ENCODE peak calls at places on chromosomes 3 and 15, in nine cellular contexts. A is IMR-90; J is COR-L47; E is GM19239; B is activated CD4-positive, alpha-beta T cell treated with anti-CD3 and anti-CD28 coated beads for 48 hours; X is endothelial cell; H is fibroblast of pulmonary artery; Z is MCF 10A; F is activated T-cell treated with anti-CD3 and anti-CD28 coated beads for 4 hours. L is an unnamed sample.

GRCh38 chr3:180306691-180307090 is 270.0 kb upstream of the PEX5L start:
- DNase-seq in A (peak), J (peak), E (no peak), B (no peak), X (no peak), H (no peak), Z (peak), F (no peak), L (peak)

GRCh38 chr3:156659260-156659659 is 15.1 kb upstream of the TIPARP start:
- DNase-seq in A (no peak), J (peak), E (no peak), B (no peak), X (no peak), H (no peak), Z (no peak), F (no peak), L (no peak)

GRCh38 chr15:74793135-74794028 is 11.5 kb downstream of the CSK start:
- DNase-seq in A (no peak), J (no peak), E (no peak), B (peak), X (no peak), H (peak), Z (peak), F (peak), L (no peak)

GRCh38 chr3:158749526-158749925 is 17.3 kb upstream of the RARRES1 start:
- DNase-seq in A (no peak), J (no peak), E (no peak), B (no peak), X (no peak), H (no peak), Z (no peak), F (no peak), L (no peak)

GRCh38 chr3:53328750-53329149 is 18.6 kb downstream of the DCP1A start:
- DNase-seq in A (peak), J (no peak), E (no peak), B (no peak), X (no peak), H (peak), Z (no peak), F (no peak), L (no peak)

GRCh38 chr3:114409291-114409690 is 115.5 kb downstream of the TIGIT start:
- DNase-seq in A (no peak), J (no peak), E (no peak), B (no peak), X (no peak), H (no peak), Z (no peak), F (no peak), L (no peak)

GRCh38 chr3:23723930-23724329 is 81.8 kb upstream of the UBE2E1 start:
- DNase-seq in A (no peak), J (no peak), E (no peak), B (no peak), X (no peak), H (no peak), Z (no peak), F (no peak), L (no peak)

GRCh38 chr3:186529204-186529999 is 14.8 kb downstream of the CRYGS start:
- DNase-seq in A (no peak), J (no peak), E (no peak), B (no peak), X (no peak), H (no peak), Z (no peak), F (no peak), L (no peak)

GRCh38 chr3:153348457-153349137 is 186.6 kb downstream of the RAP2B start:
- DNase-seq in A (peak), J (no peak), E (no peak), B (no peak), X (no peak), H (no peak), Z (no peak), F (no peak), L (peak)

GRCh38 chr15:49145651-49146609 is 9.5 kb downstream of the COPS2 start:
- DNase-seq in A (peak), J (peak), E (no peak), B (peak), X (peak), H (peak), Z (peak), F (peak), L (peak)

GRCh38 chr3:71345429-71346027 is 238.0 kb downstream of the FOXP1 start:
- DNase-seq in A (peak), J (no peak), E (no peak), B (no peak), X (no peak), H (peak), Z (peak), F (no peak), L (no peak)

GRCh38 chr3:79369306-79369705 is 398.5 kb downstream of the ROBO1 start:
- DNase-seq in A (peak), J (no peak), E (no peak), B (no peak), X (no peak), H (peak), Z (no peak), F (no peak), L (no peak)

GRCh38 chr3:50294089-50294488 is 1.9 kb upstream of the IFRD2 start:
- DNase-seq in A (no peak), J (no peak), E (no peak), B (no peak), X (no peak), H (no peak), Z (no peak), F (no peak), L (no peak)

GRCh38 chr3:133188996-133189395 is 150.8 kb downstream of the TMEM108 start:
- DNase-seq in A (no peak), J (peak), E (no peak), B (no peak), X (no peak), H (no peak), Z (no peak), F (no peak), L (no peak)

GRCh38 chr3:155079795-155080546 is at the start of gene MME:
- DNase-seq in A (peak), J (peak), E (no peak), B (no peak), X (peak), H (peak), Z (peak), F (no peak), L (peak)

GRCh38 chr15:31360158-31360561 is 33.5 kb downstream of the KLF13 start:
- DNase-seq in A (no peak), J (no peak), E (no peak), B (no peak), X (no peak), H (no peak), Z (no peak), F (no peak), L (no peak)

GRCh38 chr15:68335655-68336054 is 58.1 kb downstream of the FEM1B start:
- DNase-seq in A (no peak), J (no peak), E (no peak), B (no peak), X (no peak), H (no peak), Z (no peak), F (no peak), L (no peak)

GRCh38 chr3:149957352-149958140 is 13.1 kb downstream of the PFN2 start:
- DNase-seq in A (no peak), J (peak), E (no peak), B (no peak), X (no peak), H (no peak), Z (no peak), F (no peak), L (no peak)

GRCh38 chr3:159169828-159170227 is 368.0 kb downstream of the MFSD1 start:
- DNase-seq in A (peak), J (no peak), E (no peak), B (no peak), X (no peak), H (peak), Z (peak), F (no peak), L (peak)

GRCh38 chr15:85831415-85832113 is 36.8 kb upstream of the KLHL25 start:
- DNase-seq in A (peak), J (peak), E (no peak), B (peak), X (peak), H (peak), Z (peak), F (no peak), L (peak)

GRCh38 chr3:177499779-177500423 is 302.6 kb upstream of the TBL1XR1 start:
- DNase-seq in A (no peak), J (no peak), E (no peak), B (no peak), X (no peak), H (no peak), Z (no peak), F (no peak), L (no peak)

GRCh38 chr15:42348083-42348482 is 11.2 kb upstream of the CAPN3 start:
- DNase-seq in A (peak), J (no peak), E (no peak), B (no peak), X (no peak), H (peak), Z (no peak), F (no peak), L (peak)

GRCh38 chr3:101779808-101780366 is 876 bp downstream of the NXPE3 start:
- DNase-seq in A (no peak), J (no peak), E (no peak), B (no peak), X (peak), H (peak), Z (no peak), F (no peak), L (no peak)

GRCh38 chr15:94079968-94080367 is 151.4 kb upstream of the MCTP2 start:
- DNase-seq in A (no peak), J (no peak), E (no peak), B (no peak), X (no peak), H (no peak), Z (no peak), F (no peak), L (peak)

GRCh38 chr3:98563661-98564281 is 29.6 kb downstream of the CPOX start:
- DNase-seq in A (peak), J (no peak), E (no peak), B (no peak), X (no peak), H (peak), Z (peak), F (no peak), L (peak)

L was measured in mammary epithelial cell.